ENCODE peak calls at places on chromosomes 13 and 19, in five cellular contexts. K is tibial artery, Y is ascending aorta, E is neural crest cell, G is fibroblast of lung. U is an unnamed sample.

GRCh38 chr13:29713841-29714240 is 118.4 kb upstream of the SLC7A1 start:
- DNase-seq in K (no peak), Y (no peak), E (no peak), G (no peak), U (no peak)

GRCh38 chr13:98822238-98822606 is 69.8 kb upstream of the SLC15A1 start:
- DNase-seq in K (no peak), Y (no peak), E (no peak), G (peak), U (no peak)

GRCh38 chr19:28208745-28209144 is 1004.2 kb downstream of the UQCRFS1 start:
- DNase-seq in K (no peak), Y (no peak), E (no peak), G (peak), U (no peak)

GRCh38 chr13:50387124-50387581 is 371.9 kb downstream of the KCNRG start:
- DNase-seq in K (no peak), Y (peak), E (no peak), G (peak), U (no peak)

GRCh38 chr19:38395381-38396127 is 7.1 kb downstream of the SPRED3 start:
- DNase-seq in K (no peak), Y (no peak), E (no peak), G (no peak), U (no peak)

GRCh38 chr13:105997436-105998232 is 537.8 kb downstream of the EFNB2 start:
- DNase-seq in K (no peak), Y (no peak), E (peak), G (peak), U (no peak)

GRCh38 chr19:676343-677105 is at the start of gene FSTL3:
- DNase-seq in K (no peak), Y (no peak), E (no peak), G (peak), U (no peak)

GRCh38 chr13:109160887-109161669 is 531.7 kb downstream of the MYO16 start:
- DNase-seq in K (no peak), Y (no peak), E (no peak), G (no peak), U (no peak)

GRCh38 chr13:109172099-109172498 is 542.7 kb downstream of the MYO16 start:
- DNase-seq in K (no peak), Y (no peak), E (no peak), G (no peak), U (no peak)

GRCh38 chr13:80778302-80778701 is 437.4 kb upstream of the SPRY2 start:
- DNase-seq in K (no peak), Y (no peak), E (no peak), G (no peak), U (no peak)

GRCh38 chr13:26502826-26503225 is 54.7 kb upstream of the WASF3 start:
- DNase-seq in K (no peak), Y (peak), E (no peak), G (peak), U (no peak)

GRCh38 chr19:12484011-12484370 is 625 bp downstream of the ZNF709 start:
- DNase-seq in K (no peak), Y (no peak), E (no peak), G (peak), U (no peak)

DNA sequence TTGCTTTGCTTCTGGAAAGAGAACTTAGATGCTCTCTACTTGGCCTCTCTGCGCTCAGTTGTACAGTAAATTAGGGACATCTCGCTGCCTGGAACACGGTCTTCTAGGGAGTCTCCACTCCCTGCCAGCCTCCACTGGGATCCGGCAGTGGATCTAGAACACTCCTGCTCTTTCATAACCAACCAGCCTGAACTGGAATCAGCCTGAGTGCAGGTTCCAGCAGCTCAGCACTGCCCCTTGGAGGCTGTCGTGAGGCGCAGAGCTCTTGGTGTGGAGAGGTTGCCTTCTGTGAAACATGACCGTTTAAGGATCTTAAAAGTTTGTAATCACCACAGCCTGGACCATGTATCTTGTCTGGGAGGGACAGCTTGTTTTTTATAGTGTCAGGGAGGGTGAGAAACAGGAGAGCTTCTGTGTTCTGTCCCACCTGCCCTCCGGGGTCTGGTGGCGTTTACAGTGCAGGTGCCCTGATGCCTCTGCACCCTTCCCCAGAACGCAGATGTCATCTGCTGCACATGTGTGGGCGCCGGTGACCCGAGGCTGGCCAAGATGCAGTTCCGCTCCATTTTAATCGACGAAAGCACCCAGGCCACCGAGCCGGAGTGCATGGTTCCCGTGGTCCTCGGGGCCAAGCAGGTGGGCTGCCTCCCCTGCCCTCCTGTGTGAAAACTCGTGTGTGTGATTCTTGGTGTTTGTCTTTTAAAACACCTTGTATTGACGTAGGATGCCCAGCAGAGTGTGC is 24.8 kb downstream of the UPF1 start:
- DNase-seq in K (no peak), Y (no peak), E (no peak), G (no peak), U (no peak)
- TF ChIP-seq CTCF in K (no peak), Y (no peak), E (peak), G (peak), U (peak)

GRCh38 chr19:1813197-1813836 is 1.2 kb upstream of the ATP8B3 start:
- DNase-seq in K (no peak), Y (no peak), E (no peak), G (no peak), U (no peak)

GRCh38 chr19:1812426-1813196 is 535 bp upstream of the ATP8B3 start:
- DNase-seq in K (peak), Y (peak), E (peak), G (peak), U (peak)

GRCh38 chr19:1810439-1811160 is 1.5 kb downstream of the ATP8B3 start:
- DNase-seq in K (peak), Y (no peak), E (no peak), G (no peak), U (no peak)

GRCh38 chr19:1811472-1811894 is 593 bp downstream of the ATP8B3 start:
- DNase-seq in K (peak), Y (peak), E (no peak), G (peak), U (no peak)

DNA sequence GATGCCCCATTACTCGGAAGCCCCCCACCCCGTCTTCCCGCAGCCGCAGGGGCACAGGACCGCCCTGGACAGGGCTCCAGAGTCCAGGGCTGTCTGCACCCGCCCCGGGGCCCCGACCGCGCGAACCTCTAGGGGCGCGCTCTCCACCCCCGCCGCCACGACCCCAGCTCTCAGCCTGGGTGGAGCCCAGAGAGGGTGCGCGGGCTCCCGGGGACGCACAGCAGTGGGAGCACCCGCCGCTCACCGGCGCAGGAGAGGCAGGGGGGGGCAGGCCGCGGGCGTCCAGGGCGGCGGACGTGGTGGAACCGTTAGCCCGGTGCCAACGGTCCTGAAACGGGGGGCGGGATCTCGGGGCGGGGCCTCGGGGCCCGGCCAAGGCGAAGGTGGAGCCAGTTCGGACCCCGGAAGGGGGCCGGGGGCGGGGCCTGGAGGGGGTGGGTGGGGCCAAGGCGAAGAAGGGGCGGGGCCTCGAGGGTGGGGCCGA is at the start of gene ATP8B3:
- DNase-seq in K (no peak), Y (no peak), E (no peak), G (no peak), U (peak)
- TF ChIP-seq CTCF in K (no peak), Y (no peak), E (peak), G (no peak), U (no peak)

DNA sequence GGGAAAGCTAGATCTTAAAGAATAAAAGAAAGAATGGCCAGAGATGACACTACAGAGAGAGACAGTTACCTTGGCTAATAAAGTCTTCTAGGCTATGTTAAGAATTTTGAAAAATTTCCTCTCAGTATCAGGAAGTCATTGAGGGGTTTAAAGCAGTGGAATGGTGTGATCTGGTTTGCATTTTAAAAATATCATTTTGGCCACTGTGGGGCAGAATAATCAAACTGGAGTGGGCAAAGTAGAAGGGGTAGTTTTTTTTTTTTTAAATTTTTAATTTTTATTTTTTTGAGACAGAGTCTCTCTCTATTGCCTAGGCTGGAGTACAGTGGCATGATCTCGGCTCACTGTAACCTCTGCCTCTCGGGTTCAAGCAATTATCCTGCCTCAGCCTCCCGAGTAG is 4.4 kb upstream of the CNMD start:
- DNase-seq in K (no peak), Y (no peak), E (no peak), G (no peak), U (no peak)
- TF ChIP-seq CTCF in K (no peak), Y (no peak), E (peak), G (no peak), U (peak)

GRCh38 chr19:3370728-3371591 is 4.6 kb downstream of the NFIC start:
- DNase-seq in K (no peak), Y (no peak), E (no peak), G (no peak), U (no peak)

GRCh38 chr19:3368848-3369336 is 2.5 kb downstream of the NFIC start:
- DNase-seq in K (no peak), Y (no peak), E (no peak), G (peak), U (no peak)

GRCh38 chr19:3370214-3370720 is 3.9 kb downstream of the NFIC start:
- DNase-seq in K (no peak), Y (no peak), E (no peak), G (no peak), U (no peak)

GRCh38 chr19:3368441-3368795 is 2.0 kb downstream of the NFIC start:
- DNase-seq in K (no peak), Y (no peak), E (no peak), G (no peak), U (no peak)

GRCh38 chr19:3369337-3370213 is 3.2 kb downstream of the NFIC start:
- DNase-seq in K (peak), Y (peak), E (no peak), G (peak), U (no peak)
- TF ChIP-seq CTCF in K (peak), Y (no peak), E (peak), G (no peak), U (no peak)

GRCh38 chr19:43224855-43225253 is 19.4 kb upstream of the PSG4 start:
- DNase-seq in K (no peak), Y (no peak), E (no peak), G (no peak), U (no peak)

DNA sequence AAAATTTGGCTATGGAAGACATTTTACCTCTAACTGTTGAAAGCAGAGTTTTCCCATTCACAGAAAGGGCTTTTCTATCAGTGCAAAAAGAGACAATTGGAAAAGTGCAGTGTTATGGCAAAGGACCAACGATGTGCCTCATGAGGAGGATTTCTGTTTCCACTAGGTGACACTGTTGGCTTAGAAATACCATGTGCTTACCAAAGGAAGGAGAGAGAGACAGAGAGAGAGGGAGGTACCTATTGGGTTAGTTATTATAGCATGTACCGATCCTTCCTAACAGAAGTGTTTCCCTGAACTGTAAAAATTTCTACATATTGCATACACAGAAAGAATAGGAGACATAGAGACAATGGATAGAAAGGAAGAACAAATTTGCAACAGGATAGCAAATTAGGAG is 23.9 kb upstream of the PSG4 start:
- DNase-seq in K (no peak), Y (no peak), E (no peak), G (peak), U (no peak)
- TF ChIP-seq CTCF in K (no peak), Y (no peak), E (no peak), G (no peak), U (no peak)

GRCh38 chr19:17327654-17328516 is 6.8 kb downstream of the ANO8 start:
- DNase-seq in K (no peak), Y (no peak), E (peak), G (no peak), U (no peak)
- TF ChIP-seq CTCF in K (no peak), Y (no peak), E (peak), G (peak), U (no peak)

U was measured in D721Med.